ENCODE peak calls at places on chromosomes 1 and 21, in ten cellular contexts. One of them, this sample, is unnamed.
A peak's percentile ranks its signal among the peaks of the same experiment; 100 is the strongest.

GRCh38 chr1:22861764-22862440 is 110.8 kb downstream of the LACTBL1 start:
- DNase-seq in coronary artery: no peak
- DNase-seq in IMR-90: peak; percentile 80
- DNase-seq in stomach: no peak
- DNase-seq in GM23338: peak; percentile 56
- DNase-seq in ovary: peak; percentile 55
- DNase-seq in left ventricle myocardium inferior: no peak
- DNase-seq in epithelial cell of esophagus: peak; percentile 92
- DNase-seq in spleen: no peak
- DNase-seq in fibroblast of the aortic adventitia: peak; percentile 83
- DNase-seq in this sample: no peak

GRCh38 chr21:44952116-44952928 is 12.5 kb downstream of the SLX9 start:
- DNase-seq in fibroblast of the aortic adventitia: no peak
- DNase-seq in left ventricle myocardium inferior: peak; percentile 72
- DNase-seq in epithelial cell of esophagus: no peak
- DNase-seq in IMR-90: no peak
- DNase-seq in ovary: no peak
- DNase-seq in coronary artery: peak; percentile 88
- DNase-seq in GM23338: no peak
- DNase-seq in spleen: peak; percentile 70
- DNase-seq in stomach: no peak
- DNase-seq in this sample: no peak

GRCh38 chr1:186076006-186076405 is 299.0 kb downstream of the TPR start:
- DNase-seq in epithelial cell of esophagus: no peak
- DNase-seq in GM23338: no peak
- DNase-seq in coronary artery: no peak
- DNase-seq in ovary: no peak
- DNase-seq in spleen: no peak
- DNase-seq in stomach: no peak
- DNase-seq in left ventricle myocardium inferior: no peak
- DNase-seq in fibroblast of the aortic adventitia: peak; percentile 84
- DNase-seq in IMR-90: peak; percentile 7
- DNase-seq in this sample: no peak

GRCh38 chr1:72431810-72432209 is 149.5 kb upstream of the NEGR1 start:
- DNase-seq in fibroblast of the aortic adventitia: no peak
- DNase-seq in GM23338: no peak
- DNase-seq in epithelial cell of esophagus: peak; percentile 36
- DNase-seq in ovary: no peak
- DNase-seq in left ventricle myocardium inferior: no peak
- DNase-seq in spleen: no peak
- DNase-seq in stomach: no peak
- DNase-seq in coronary artery: no peak
- DNase-seq in IMR-90: peak; percentile 18
- DNase-seq in this sample: no peak

GRCh38 chr1:7608628-7609295 is 162.3 kb upstream of the VAMP3 start:
- DNase-seq in spleen: peak; percentile 36
- DNase-seq in GM23338: peak; percentile 74
- DNase-seq in epithelial cell of esophagus: no peak
- DNase-seq in coronary artery: no peak
- DNase-seq in left ventricle myocardium inferior: no peak
- DNase-seq in stomach: no peak
- DNase-seq in fibroblast of the aortic adventitia: no peak
- DNase-seq in ovary: no peak
- DNase-seq in IMR-90: peak; percentile 5
- DNase-seq in this sample: no peak

GRCh38 chr1:236522937-236523703 is 662 bp upstream of the LGALS8 start:
- DNase-seq in stomach: peak; percentile 41
- DNase-seq in fibroblast of the aortic adventitia: no peak
- DNase-seq in GM23338: peak; percentile 48
- DNase-seq in spleen: no peak
- DNase-seq in IMR-90: no peak
- DNase-seq in epithelial cell of esophagus: peak; percentile 50
- DNase-seq in coronary artery: no peak
- DNase-seq in left ventricle myocardium inferior: peak; percentile 41
- DNase-seq in ovary: peak; percentile 57
- DNase-seq in this sample: no peak

GRCh38 chr1:59298710-59299346 is 1.9 kb downstream of the FGGY start:
- DNase-seq in left ventricle myocardium inferior: no peak
- DNase-seq in stomach: no peak
- DNase-seq in fibroblast of the aortic adventitia: peak; percentile 35
- DNase-seq in coronary artery: no peak
- DNase-seq in epithelial cell of esophagus: peak; percentile 11
- DNase-seq in GM23338: no peak
- DNase-seq in spleen: no peak
- DNase-seq in ovary: no peak
- DNase-seq in IMR-90: peak; percentile 62
- DNase-seq in this sample: no peak

GRCh38 chr1:163820190-163820589 is 498.4 kb downstream of the NUF2 start:
- DNase-seq in coronary artery: no peak
- DNase-seq in fibroblast of the aortic adventitia: peak; percentile 17
- DNase-seq in left ventricle myocardium inferior: no peak
- DNase-seq in ovary: no peak
- DNase-seq in GM23338: no peak
- DNase-seq in stomach: no peak
- DNase-seq in IMR-90: no peak
- DNase-seq in spleen: no peak
- DNase-seq in epithelial cell of esophagus: no peak
- DNase-seq in this sample: no peak

GRCh38 chr1:96487961-96488360 is 233.6 kb upstream of the PTBP2 start:
- DNase-seq in left ventricle myocardium inferior: no peak
- DNase-seq in fibroblast of the aortic adventitia: peak; percentile 58
- DNase-seq in coronary artery: no peak
- DNase-seq in epithelial cell of esophagus: peak; percentile 62
- DNase-seq in GM23338: no peak
- DNase-seq in IMR-90: no peak
- DNase-seq in ovary: no peak
- DNase-seq in spleen: no peak
- DNase-seq in stomach: no peak
- DNase-seq in this sample: no peak

GRCh38 chr1:150508982-150509381 is 1.1 kb downstream of the ECM1 start:
- DNase-seq in left ventricle myocardium inferior: no peak
- DNase-seq in coronary artery: no peak
- DNase-seq in GM23338: no peak
- DNase-seq in IMR-90: no peak
- DNase-seq in epithelial cell of esophagus: no peak
- DNase-seq in stomach: no peak
- DNase-seq in spleen: peak; percentile 41
- DNase-seq in ovary: no peak
- DNase-seq in fibroblast of the aortic adventitia: peak; percentile 13
- DNase-seq in this sample: no peak

GRCh38 chr1:150511985-150512660 is 3.4 kb upstream of the FALEC start:
- DNase-seq in coronary artery: no peak
- DNase-seq in fibroblast of the aortic adventitia: no peak
- DNase-seq in epithelial cell of esophagus: no peak
- DNase-seq in GM23338: no peak
- DNase-seq in left ventricle myocardium inferior: no peak
- DNase-seq in IMR-90: no peak
- DNase-seq in ovary: no peak
- DNase-seq in stomach: no peak
- DNase-seq in spleen: peak; percentile 51
- DNase-seq in this sample: no peak

GRCh38 chr1:150511551-150511950 is 3.6 kb downstream of the ECM1 start:
- DNase-seq in epithelial cell of esophagus: no peak
- DNase-seq in IMR-90: no peak
- DNase-seq in stomach: no peak
- DNase-seq in fibroblast of the aortic adventitia: no peak
- DNase-seq in GM23338: no peak
- DNase-seq in spleen: peak; percentile 56
- DNase-seq in left ventricle myocardium inferior: no peak
- DNase-seq in ovary: peak; percentile 40
- DNase-seq in coronary artery: no peak
- DNase-seq in this sample: no peak

GRCh38 chr1:150505431-150505830 is 2.5 kb upstream of the ECM1 start:
- DNase-seq in left ventricle myocardium inferior: no peak
- DNase-seq in epithelial cell of esophagus: no peak
- DNase-seq in GM23338: no peak
- DNase-seq in IMR-90: no peak
- DNase-seq in ovary: no peak
- DNase-seq in stomach: no peak
- DNase-seq in fibroblast of the aortic adventitia: no peak
- DNase-seq in coronary artery: no peak
- DNase-seq in spleen: peak; percentile 35
- DNase-seq in this sample: no peak

GRCh38 chr1:150507912-150508864 is at the start of gene ECM1:
- DNase-seq in left ventricle myocardium inferior: peak; percentile 61
- DNase-seq in stomach: peak; percentile 33
- DNase-seq in ovary: no peak
- DNase-seq in fibroblast of the aortic adventitia: peak; percentile 81
- DNase-seq in epithelial cell of esophagus: peak; percentile 83
- DNase-seq in IMR-90: peak; percentile 84
- DNase-seq in GM23338: no peak
- DNase-seq in coronary artery: no peak
- DNase-seq in spleen: peak; percentile 47
- DNase-seq in this sample: no peak
- H3K4me3 ChIP-seq in left ventricle myocardium inferior: peak within 1 kb of the TSS; percentile 59
- H3K4me3 ChIP-seq in stomach: peak within 1 kb of the TSS; percentile 15
- H3K4me3 ChIP-seq in ovary: no peak within 1 kb of the TSS
- H3K4me3 ChIP-seq in fibroblast of the aortic adventitia: peak within 1 kb of the TSS; percentile 69
- H3K4me3 ChIP-seq in epithelial cell of esophagus: peak within 1 kb of the TSS; percentile 38
- H3K4me3 ChIP-seq in IMR-90: peak within 1 kb of the TSS; percentile 48
- H3K4me3 ChIP-seq in GM23338: no peak within 1 kb of the TSS
- H3K4me3 ChIP-seq in coronary artery: peak within 1 kb of the TSS; percentile 60
- H3K4me3 ChIP-seq in spleen: no peak within 1 kb of the TSS
- H3K4me3 ChIP-seq in this sample: no peak within 1 kb of the TSS

GRCh38 chr1:161081151-161081405 is 8.3 kb downstream of the NECTIN4 start:
- DNase-seq in fibroblast of the aortic adventitia: no peak
- DNase-seq in epithelial cell of esophagus: no peak
- DNase-seq in coronary artery: no peak
- DNase-seq in ovary: no peak
- DNase-seq in stomach: no peak
- DNase-seq in IMR-90: no peak
- DNase-seq in spleen: no peak
- DNase-seq in left ventricle myocardium inferior: no peak
- DNase-seq in GM23338: no peak
- DNase-seq in this sample: no peak

GRCh38 chr1:161081519-161081918 is 7.8 kb downstream of the NECTIN4 start:
- DNase-seq in coronary artery: no peak
- DNase-seq in spleen: no peak
- DNase-seq in epithelial cell of esophagus: peak; percentile 48
- DNase-seq in stomach: no peak
- DNase-seq in GM23338: no peak
- DNase-seq in IMR-90: no peak
- DNase-seq in ovary: no peak
- DNase-seq in left ventricle myocardium inferior: no peak
- DNase-seq in fibroblast of the aortic adventitia: no peak
- DNase-seq in this sample: no peak

GRCh38 chr1:161077426-161077825 is 7.7 kb upstream of the ARHGAP30 start:
- DNase-seq in stomach: no peak
- DNase-seq in IMR-90: no peak
- DNase-seq in spleen: no peak
- DNase-seq in ovary: no peak
- DNase-seq in epithelial cell of esophagus: no peak
- DNase-seq in fibroblast of the aortic adventitia: no peak
- DNase-seq in GM23338: no peak
- DNase-seq in left ventricle myocardium inferior: no peak
- DNase-seq in coronary artery: no peak
- DNase-seq in this sample: no peak

GRCh38 chr1:161080391-161081150 is 8.8 kb downstream of the NECTIN4 start:
- DNase-seq in fibroblast of the aortic adventitia: peak; percentile 35
- DNase-seq in spleen: no peak
- DNase-seq in ovary: no peak
- DNase-seq in GM23338: no peak
- DNase-seq in IMR-90: no peak
- DNase-seq in coronary artery: no peak
- DNase-seq in epithelial cell of esophagus: peak; percentile 84
- DNase-seq in left ventricle myocardium inferior: no peak
- DNase-seq in stomach: no peak
- DNase-seq in this sample: no peak

GRCh38 chr1:161079436-161080110 is 9.8 kb downstream of the NECTIN4 start:
- DNase-seq in fibroblast of the aortic adventitia: no peak
- DNase-seq in stomach: no peak
- DNase-seq in epithelial cell of esophagus: no peak
- DNase-seq in ovary: no peak
- DNase-seq in spleen: no peak
- DNase-seq in left ventricle myocardium inferior: no peak
- DNase-seq in IMR-90: no peak
- DNase-seq in GM23338: peak; percentile 51
- DNase-seq in coronary artery: no peak
- DNase-seq in this sample: no peak
- TF ChIP-seq CTCF in fibroblast of the aortic adventitia: no peak
- TF ChIP-seq CTCF in stomach: no peak
- TF ChIP-seq CTCF in epithelial cell of esophagus: no peak
- TF ChIP-seq CTCF in ovary: no peak
- TF ChIP-seq CTCF in spleen: no peak
- TF ChIP-seq CTCF in left ventricle myocardium inferior: no peak
- TF ChIP-seq CTCF in IMR-90: no peak
- TF ChIP-seq CTCF in GM23338: peak; percentile 43
- TF ChIP-seq CTCF in coronary artery: no peak
- TF ChIP-seq CTCF in this sample: no peak

DNA sequence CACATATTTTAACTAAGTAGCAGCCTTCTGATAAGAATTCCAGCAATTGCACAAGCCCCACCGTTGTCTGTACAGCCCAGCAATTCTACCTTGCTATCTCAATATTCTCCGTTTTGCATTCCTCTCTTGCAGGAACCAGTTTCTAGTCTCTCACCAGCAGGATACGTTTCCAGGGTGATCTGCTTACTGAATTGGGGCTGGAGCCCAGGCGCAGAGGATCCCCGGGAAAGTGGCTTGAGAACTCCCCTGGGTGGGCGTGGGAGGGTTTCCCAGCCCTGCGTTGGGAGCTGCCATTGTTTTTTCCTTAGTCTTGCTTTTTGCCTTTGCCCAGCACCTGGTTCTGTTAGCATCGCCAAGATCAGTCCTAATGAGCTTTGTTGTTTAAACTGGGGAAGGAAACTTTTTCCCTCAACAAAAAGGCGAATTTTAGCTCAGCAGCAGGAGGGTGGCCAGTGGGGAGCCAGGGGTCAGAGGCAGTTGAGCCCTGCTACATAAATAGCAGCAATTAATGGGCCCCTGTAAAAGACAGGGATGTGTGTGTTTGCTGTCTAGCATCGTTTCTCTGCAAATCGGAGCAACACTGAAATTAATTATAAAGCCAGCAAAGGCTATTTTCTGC is 36.4 kb downstream of the HUNK start:
- DNase-seq in GM23338: peak; percentile 58
- DNase-seq in fibroblast of the aortic adventitia: no peak
- DNase-seq in stomach: no peak
- DNase-seq in ovary: no peak
- DNase-seq in spleen: no peak
- DNase-seq in coronary artery: no peak
- DNase-seq in epithelial cell of esophagus: no peak
- DNase-seq in IMR-90: peak; percentile 17
- DNase-seq in left ventricle myocardium inferior: no peak
- DNase-seq in this sample: no peak
- H3K4me3 ChIP-seq in GM23338: peak overlapping the region; percentile 34
- H3K4me3 ChIP-seq in fibroblast of the aortic adventitia: no peak overlapping the region
- H3K4me3 ChIP-seq in stomach: no peak overlapping the region
- H3K4me3 ChIP-seq in ovary: no peak overlapping the region
- H3K4me3 ChIP-seq in spleen: no peak overlapping the region
- H3K4me3 ChIP-seq in coronary artery: no peak overlapping the region
- H3K4me3 ChIP-seq in epithelial cell of esophagus: no peak overlapping the region
- H3K4me3 ChIP-seq in IMR-90: no peak overlapping the region
- H3K4me3 ChIP-seq in left ventricle myocardium inferior: no peak overlapping the region
- H3K4me3 ChIP-seq in this sample: no peak overlapping the region

DNA sequence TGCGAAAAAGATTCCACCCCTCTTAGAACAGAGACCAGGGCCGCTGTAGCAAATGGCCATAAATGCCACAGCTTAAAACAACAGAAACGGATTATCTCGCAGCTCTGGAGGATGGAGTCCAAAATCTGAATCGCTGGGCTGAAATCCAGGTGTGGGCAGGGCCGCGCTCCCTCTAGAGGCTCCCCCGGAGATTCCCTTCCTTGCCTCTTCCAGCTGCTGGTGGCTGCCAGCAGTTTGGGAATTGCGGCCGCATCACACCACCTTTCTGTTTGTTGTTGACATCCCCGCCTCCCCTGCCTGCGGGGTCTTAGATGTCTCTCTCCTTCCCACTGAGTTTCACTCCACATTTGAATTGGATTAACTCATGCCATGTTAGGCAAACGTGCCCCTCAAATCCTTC is 15.6 kb downstream of the PDE9A start:
- DNase-seq in coronary artery: no peak
- DNase-seq in fibroblast of the aortic adventitia: peak; percentile 26
- DNase-seq in left ventricle myocardium inferior: peak; percentile 50
- DNase-seq in IMR-90: no peak
- DNase-seq in GM23338: peak; percentile 79
- DNase-seq in ovary: peak; percentile 63
- DNase-seq in stomach: no peak
- DNase-seq in epithelial cell of esophagus: no peak
- DNase-seq in spleen: no peak
- DNase-seq in this sample: no peak
- TF ChIP-seq CTCF in coronary artery: no peak
- TF ChIP-seq CTCF in fibroblast of the aortic adventitia: peak; percentile 22
- TF ChIP-seq CTCF in left ventricle myocardium inferior: peak; percentile 34
- TF ChIP-seq CTCF in IMR-90: no peak
- TF ChIP-seq CTCF in GM23338: peak; percentile 44
- TF ChIP-seq CTCF in ovary: no peak
- TF ChIP-seq CTCF in stomach: no peak
- TF ChIP-seq CTCF in epithelial cell of esophagus: peak; percentile 33
- TF ChIP-seq CTCF in spleen: no peak
- TF ChIP-seq CTCF in this sample: no peak

This sample was measured in GM12864.